ENCODE peak calls at places on chromosomes 16 and 17, in seven cellular contexts. B is A549, I is heart right ventricle, A is psoas muscle, O is prostate gland, E is BE2C, L is mammary epithelial cell. T is an unnamed sample.

GRCh38 chr17:15480209-15480608 is 12.8 kb upstream of the CDRT4 start:
- DNase-seq in A (no peak), I (no peak), B (no peak), O (no peak), E (no peak), L (no peak), T (no peak)

GRCh38 chr17:77404812-77405581 is 264.2 kb downstream of the SEC14L1 start:
- DNase-seq in B (no peak), I (peak; percentile 78), L (peak; percentile 74), E (no peak), O (no peak), A (peak; percentile 77), T (peak; percentile 74)

GRCh38 chr17:77285594-77286390 is 145.0 kb downstream of the SEC14L1 start:
- DNase-seq in E (peak; percentile 38), O (peak; percentile 82), B (peak; percentile 72), I (peak; percentile 33), A (peak; percentile 77), L (peak; percentile 95), T (peak; percentile 63)

GRCh38 chr17:79837888-79838540 is 1.2 kb downstream of the CBX4 start:
- DNase-seq in I (no peak), B (no peak), L (no peak), O (no peak), A (no peak), E (no peak), T (no peak)

GRCh38 chr16:19700319-19700781 is 17.7 kb downstream of the KNOP1 start:
- DNase-seq in E (no peak), L (no peak), I (no peak), O (peak; percentile 36), A (no peak), B (peak; percentile 81), T (no peak)

GRCh38 chr16:66515543-66516171 is 34.3 kb downstream of the TK2 start:
- DNase-seq in E (no peak), B (peak; percentile 44), I (no peak), L (no peak), O (no peak), A (peak; percentile 64), T (peak; percentile 56)

GRCh38 chr16:83928341-83929055 is 24.5 kb upstream of the OSGIN1 start:
- DNase-seq in O (no peak), A (no peak), B (no peak), I (no peak), E (no peak), L (peak; percentile 95), T (no peak)

GRCh38 chr17:71942626-71943025 is 178.2 kb upstream of the SOX9 start:
- DNase-seq in O (no peak), I (no peak), E (no peak), A (no peak), L (no peak), B (no peak), T (peak; percentile 29)

GRCh38 chr17:35373984-35374765 is 754 bp upstream of the SLFN11 start:
- DNase-seq in L (peak; percentile 17), E (no peak), A (peak; percentile 83), O (peak; percentile 61), I (peak; percentile 46), B (peak; percentile 40), T (peak; percentile 69)

GRCh38 chr16:57021693-57022092 is 32.3 kb downstream of the NLRC5 start:
- DNase-seq in I (no peak), O (no peak), B (no peak), E (no peak), L (no peak), A (no peak), T (no peak)

GRCh38 chr16:19210175-19210924 is 42.3 kb downstream of the SYT17 start:
- DNase-seq in B (no peak), L (no peak), I (no peak), A (no peak), O (no peak), E (no peak), T (no peak)

GRCh38 chr16:88936008-88936912 is 40.7 kb downstream of the CBFA2T3 start:
- DNase-seq in I (peak; percentile 53), E (no peak), B (peak; percentile 37), L (no peak), O (no peak), A (no peak), T (no peak)

GRCh38 chr16:85658504-85659326 is 30.0 kb downstream of the GINS2 start:
- DNase-seq in B (no peak), O (no peak), A (peak; percentile 53), L (no peak), E (no peak), I (no peak), T (no peak)

GRCh38 chr16:54655171-54655590 is 275.5 kb upstream of the IRX5 start:
- DNase-seq in A (no peak), O (peak; percentile 21), E (no peak), B (no peak), I (peak; percentile 71), L (peak; percentile 25), T (peak; percentile 23)

GRCh38 chr16:85360323-85361277 is 248.3 kb upstream of the CIBAR2 start:
- DNase-seq in A (peak; percentile 91), L (peak; percentile 78), E (peak; percentile 95), I (no peak), O (peak; percentile 84), B (no peak), T (no peak)

GRCh38 chr16:84940670-84941551 is 70.4 kb downstream of the ZDHHC7 start:
- DNase-seq in E (no peak), L (no peak), B (no peak), A (peak; percentile 70), I (no peak), O (no peak), T (no peak)

GRCh38 chr17:18981642-18982424 is 22.7 kb downstream of the FAM83G start:
- DNase-seq in I (no peak), L (peak; percentile 67), E (no peak), A (no peak), B (peak; percentile 82), O (peak; percentile 54), T (no peak)

GRCh38 chr17:17051791-17052461 is 9.7 kb downstream of the MPRIP start:
- DNase-seq in L (no peak), B (no peak), E (no peak), O (no peak), A (peak; percentile 80), I (no peak), T (peak; percentile 64)

GRCh38 chr16:78489072-78489471 is 389.6 kb downstream of the WWOX start:
- DNase-seq in L (no peak), B (no peak), I (no peak), O (no peak), E (no peak), A (no peak), T (no peak)

GRCh38 chr16:70250748-70251650 is 741 bp downstream of the EXOSC6 start:
- DNase-seq in I (no peak), L (peak; percentile 48), O (peak; percentile 29), A (peak; percentile 63), E (peak; percentile 55), B (peak; percentile 50), T (peak; percentile 25)

GRCh38 chr17:40109471-40109824 is 9.1 kb upstream of the NR1D1 start:
- DNase-seq in I (no peak), L (no peak), A (no peak), B (no peak), E (no peak), O (no peak), T (peak; percentile 46)

GRCh38 chr16:82150569-82150968 is 19.5 kb downstream of the MPHOSPH6 start:
- DNase-seq in E (no peak), L (no peak), I (no peak), O (no peak), A (no peak), B (no peak), T (no peak)

GRCh38 chr16:86663691-86664517 is 85.6 kb downstream of the FOXL1 start:
- DNase-seq in B (no peak), A (no peak), I (no peak), E (no peak), L (peak; percentile 53), O (no peak), T (no peak)

GRCh38 chr17:79835470-79835899 is 3.8 kb downstream of the CBX4 start:
- DNase-seq in A (no peak), L (no peak), B (no peak), E (no peak), O (no peak), I (no peak), T (no peak)

GRCh38 chr17:65699459-65699858 is 138.0 kb upstream of the AXIN2 start:
- DNase-seq in A (no peak), B (no peak), O (no peak), I (no peak), E (no peak), L (no peak), T (no peak)

GRCh38 chr16:77869997-77870813 is 81.8 kb downstream of the VAT1L start:
- DNase-seq in A (no peak), L (no peak), I (peak; percentile 44), E (no peak), O (peak; percentile 4), B (no peak), T (no peak)

GRCh38 chr16:68776821-68777485 is 39.9 kb downstream of the CDH1 start:
- DNase-seq in L (peak; percentile 56), A (no peak), E (no peak), B (no peak), O (no peak), I (no peak), T (no peak)

DNA sequence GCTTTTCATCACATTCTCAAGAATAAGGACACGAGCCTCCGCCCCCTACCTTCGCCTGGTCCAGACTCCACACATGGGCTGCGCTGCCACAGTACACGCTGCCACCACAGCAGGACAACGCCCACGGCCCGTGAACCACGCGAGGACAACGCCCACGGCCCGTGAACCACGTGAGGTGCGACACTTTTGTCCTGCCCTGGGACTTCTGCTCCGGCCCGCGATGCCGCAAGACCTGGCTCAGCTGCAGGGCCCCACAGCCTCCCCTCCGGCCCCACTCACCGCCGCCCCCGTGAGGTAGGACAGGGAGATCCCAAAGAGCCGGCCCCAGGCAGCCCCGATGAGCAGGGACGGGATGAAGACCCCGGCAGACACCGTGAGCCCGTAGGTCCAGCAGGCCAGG is 5.9 kb upstream of the CCDC154 start:
- DNase-seq in B (no peak), E (no peak), A (no peak), O (no peak), L (no peak), I (no peak), T (no peak)
- TF ChIP-seq CTCF in B (no peak), E (peak; percentile 22), A (no peak), O (no peak), L (no peak), I (no peak), T (no peak)

GRCh38 chr17:12673788-12674187 is 8.1 kb downstream of the MYOCD start:
- DNase-seq in A (no peak), L (no peak), B (no peak), I (no peak), E (no peak), O (no peak), T (no peak)
- H3K4me1 ChIP-seq in A (no peaks in the 10 kb centered on the region), L (no peaks in the 10 kb centered on the region), B (peaks cover 4% of the 10 kb centered on the region), I (peaks cover 20% of the 10 kb centered on the region), E (no peaks in the 10 kb centered on the region), O (no peaks in the 10 kb centered on the region), T (peaks cover 9% of the 10 kb centered on the region)

DNA sequence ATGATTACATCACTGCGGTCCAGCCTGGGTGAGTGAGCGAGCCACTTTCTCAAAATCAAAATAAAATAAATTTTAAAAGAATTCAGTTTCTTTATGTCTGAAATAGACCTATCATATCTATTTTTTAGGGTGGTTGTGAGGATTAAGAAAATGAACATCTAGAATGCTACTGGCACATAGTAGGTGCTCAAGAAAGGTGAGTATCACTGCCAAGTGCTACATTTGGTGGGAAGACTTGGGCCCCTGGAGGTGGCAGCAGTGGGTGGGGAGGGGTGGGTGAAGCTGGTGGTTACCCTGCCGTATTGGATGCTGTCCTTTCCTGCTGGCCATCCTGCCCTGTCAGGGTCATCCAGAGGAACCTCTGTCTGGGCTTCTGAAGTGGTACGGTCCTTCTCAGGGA is 50.3 kb downstream of the ABCC6 start:
- DNase-seq in O (no peak), L (no peak), I (no peak), A (no peak), B (no peak), E (no peak), T (no peak)
- H3K4me3 ChIP-seq in O (no peak overlapping the region), L (no peak overlapping the region), I (no peak overlapping the region), A (no peak overlapping the region), B (no peak overlapping the region), E (no peak overlapping the region), T (no peak overlapping the region)

GRCh38 chr17:49579522-49579921 is 3.9 kb downstream of the NXPH3 start:
- DNase-seq in E (no peak), L (no peak), A (peak; percentile 30), I (no peak), O (no peak), B (no peak), T (no peak)
- TF ChIP-seq CTCF in E (no peak), L (no peak), A (no peak), I (no peak), O (no peak), B (no peak), T (no peak)